ENCODE peak calls at places on chromosomes 3 and 15, in four cellular contexts. J is IMR-90, P is K562, M is GM12878. G is an unnamed sample.

GRCh38 chr3:157695586-157695985 is 192.4 kb upstream of the VEPH1 start:
- DNase-seq in P (no peak), J (no peak), M (no peak), G (no peak)

GRCh38 chr15:62250176-62250575 is 85.1 kb upstream of the C2CD4B start:
- DNase-seq in M (no peak), J (no peak), P (no peak), G (no peak)

GRCh38 chr15:31474059-31474868 is 147.6 kb downstream of the KLF13 start:
- DNase-seq in M (no peak), J (no peak), P (no peak), G (no peak)

GRCh38 chr15:63063164-63063756 is 20.7 kb downstream of the TPM1 start:
- DNase-seq in J (no peak), P (peak; percentile 25), M (no peak), G (peak; percentile 62)

GRCh38 chr3:126944089-126944965 is 38.6 kb upstream of the PLXNA1 start:
- DNase-seq in J (no peak), P (no peak), M (no peak), G (no peak)

GRCh38 chr3:71816141-71816540 is 31.2 kb upstream of the PROK2 start:
- DNase-seq in J (no peak), M (no peak), P (no peak), G (no peak)

GRCh38 chr15:44712108-44713005 is 1.0 kb downstream of the B2M start:
- DNase-seq in J (peak; percentile 87), M (no peak), P (peak; percentile 15), G (peak; percentile 83)

GRCh38 chr3:128337305-128337704 is 129.4 kb downstream of the DNAJB8 start:
- DNase-seq in P (no peak), J (no peak), M (no peak), G (no peak)

GRCh38 chr15:38252481-38253311 is at the start of gene SPRED1:
- DNase-seq in M (no peak), P (peak; percentile 75), J (peak; percentile 48), G (peak; percentile 69)

GRCh38 chr15:33194704-33195261 is at the start of gene FMN1:
- DNase-seq in M (peak; percentile 37), P (peak; percentile 95), J (peak; percentile 84), G (peak; percentile 97)

GRCh38 chr3:168071971-168072645 is 23.6 kb downstream of the GOLIM4 start:
- DNase-seq in P (no peak), J (no peak), M (no peak), G (no peak)

GRCh38 chr3:114879059-114880031 is 267.7 kb downstream of the ZBTB20 start:
- DNase-seq in P (no peak), J (peak; percentile 77), M (peak; percentile 40), G (peak; percentile 16)

GRCh38 chr15:56205061-56205876 is 38.4 kb downstream of the RFX7 start:
- DNase-seq in P (no peak), M (no peak), J (peak; percentile 31), G (peak; percentile 66)

GRCh38 chr15:48811325-48811938 is 563 bp upstream of the CEP152 start:
- DNase-seq in P (peak; percentile 27), M (no peak), J (no peak), G (no peak)

GRCh38 chr3:153601422-153601853 is 439.4 kb downstream of the RAP2B start:
- DNase-seq in P (no peak), M (no peak), J (no peak), G (peak; percentile 67)

GRCh38 chr3:37666618-37667017 is 195.1 kb upstream of the CTDSPL start:
- DNase-seq in P (no peak), M (no peak), J (no peak), G (no peak)

GRCh38 chr3:27353221-27353620 is 16.0 kb downstream of the NEK10 start:
- DNase-seq in J (peak; percentile 15), P (no peak), M (no peak), G (no peak)

GRCh38 chr15:98706986-98707385 is 58.6 kb downstream of the IGF1R start:
- DNase-seq in J (no peak), P (no peak), M (no peak), G (no peak)

GRCh38 chr3:185959609-185960517 is 22.0 kb upstream of the TRA2B start:
- DNase-seq in P (peak; percentile 37), J (peak; percentile 89), M (no peak), G (peak; percentile 7)

GRCh38 chr3:54917862-54918261 is 10.0 kb downstream of the LRTM1 start:
- DNase-seq in M (no peak), J (no peak), P (no peak), G (no peak)

GRCh38 chr15:90291679-90292356 is 26.3 kb downstream of the NGRN start:
- DNase-seq in J (no peak), P (peak; percentile 90), M (no peak), G (no peak)

GRCh38 chr3:145355175-145355574 is 805.8 kb downstream of the PLOD2 start:
- DNase-seq in P (no peak), M (no peak), J (no peak), G (no peak)

GRCh38 chr15:39358441-39359041 is 222.3 kb upstream of the THBS1 start:
- DNase-seq in J (peak; percentile 84), P (peak; percentile 17), M (no peak), G (peak; percentile 97)

GRCh38 chr3:16546186-16547004 is 32.9 kb upstream of the RFTN1 start:
- DNase-seq in J (no peak), P (no peak), M (no peak), G (peak; percentile 4)

GRCh38 chr15:65033659-65034269 is 4.3 kb upstream of the MTFMT start:
- DNase-seq in P (peak; percentile 27), M (no peak), J (peak; percentile 66), G (peak; percentile 38)

GRCh38 chr15:79403501-79403900 is 28.6 kb upstream of the MINAR1 start:
- DNase-seq in J (peak; percentile 67), P (no peak), M (no peak), G (no peak)

GRCh38 chr3:186985713-186986364 is 55.5 kb downstream of the ST6GAL1 start:
- DNase-seq in P (no peak), J (no peak), M (peak; percentile 56), G (no peak)

GRCh38 chr3:138254199-138254598 is 67.1 kb downstream of the ARMC8 start:
- DNase-seq in P (no peak), J (no peak), M (no peak), G (no peak)

GRCh38 chr15:67548862-67549651 is 6.6 kb downstream of the MAP2K5 start:
- DNase-seq in J (no peak), P (no peak), M (no peak), G (no peak)

GRCh38 chr15:25670025-25670554 is 193.0 kb downstream of the ATP10A start:
- DNase-seq in M (no peak), J (peak; percentile 76), P (no peak), G (no peak)

GRCh38 chr3:131083190-131083863 is 56.6 kb downstream of the NEK11 start:
- DNase-seq in J (no peak), P (no peak), M (no peak), G (no peak)

GRCh38 chr15:77821188-77821958 is 188.7 kb upstream of the LINGO1 start:
- DNase-seq in P (peak; percentile 77), M (no peak), J (peak; percentile 47), G (peak; percentile 55)

GRCh38 chr15:50227076-50227475 is 38.5 kb downstream of the HDC start:
- DNase-seq in M (no peak), P (no peak), J (peak; percentile 88), G (no peak)

GRCh38 chr3:148735597-148735996 is 37.9 kb downstream of the AGTR1 start:
- DNase-seq in M (no peak), P (no peak), J (no peak), G (no peak)
- TF ChIP-seq FOS in M (no peak), P (no peak), J (no peak), G (no peak)

GRCh38 chr3:52277972-52278509 is 408 bp downstream of the WDR82 start:
- DNase-seq in M (no peak), P (peak; percentile 65), J (no peak), G (peak; percentile 67)
- TF ChIP-seq CTCF in M (peak; percentile 49), P (peak; percentile 17), J (peak; percentile 17), G (peak; percentile 6)

GRCh38 chr3:89184151-89184550 is 76.7 kb downstream of the EPHA3 start:
- DNase-seq in P (no peak), M (no peak), J (no peak), G (no peak)
- TF ChIP-seq FOS in P (no peak), M (no peak), J (no peak), G (no peak)

GRCh38 chr3:124558898-124559649 is 171.2 kb upstream of the UMPS start:
- DNase-seq in P (no peak), M (no peak), J (peak; percentile 96), G (peak; percentile 91)

GRCh38 chr3:124559650-124560405 is 170.4 kb upstream of the UMPS start:
- DNase-seq in P (peak; percentile 65), J (peak; percentile 83), M (no peak), G (peak; percentile 78)

GRCh38 chr3:124563376-124563775 is 166.9 kb upstream of the UMPS start:
- DNase-seq in J (peak; percentile 36), P (peak; percentile 23), M (no peak), G (no peak)

GRCh38 chr3:124562769-124563168 is 167.5 kb upstream of the UMPS start:
- DNase-seq in M (no peak), J (no peak), P (no peak), G (no peak)

GRCh38 chr3:124560406-124561215 is 169.6 kb upstream of the UMPS start:
- DNase-seq in J (no peak), M (no peak), P (no peak), G (no peak)
- TF ChIP-seq CTCF in J (no peak), M (no peak), P (no peak), G (no peak)

DNA sequence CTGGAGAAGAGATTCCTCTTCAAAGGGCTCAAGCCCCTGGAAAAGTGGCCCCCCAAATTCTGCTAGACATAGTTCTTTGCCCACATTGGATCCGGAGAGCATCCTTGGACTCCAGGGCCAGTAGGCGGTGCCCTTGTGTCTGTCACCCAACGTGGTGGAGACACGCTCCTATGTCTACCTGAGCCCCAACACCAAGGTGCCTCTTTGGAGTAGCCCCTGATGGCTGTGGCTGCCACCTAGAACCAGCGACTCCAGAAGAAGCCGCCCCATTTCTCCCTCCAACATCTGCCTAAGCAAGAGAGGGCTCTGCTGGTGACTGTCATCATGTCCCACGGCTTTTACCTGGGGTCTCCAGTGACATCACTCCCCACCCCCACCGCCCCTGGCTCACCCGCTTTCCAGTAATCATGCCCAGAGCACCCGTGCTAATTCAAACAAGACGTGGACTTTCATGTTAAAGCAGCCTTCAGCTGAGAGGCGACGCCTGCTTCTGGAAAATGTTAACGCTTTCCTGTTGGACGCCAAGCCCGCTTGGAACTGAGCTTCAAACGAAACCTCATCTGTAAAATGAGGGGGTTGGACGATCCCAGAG is 56.9 kb downstream of the ISG20 start:
- DNase-seq in P (no peak), M (no peak), J (no peak), G (no peak)
- TF ChIP-seq FOS in P (no peak), M (no peak), J (no peak), G (no peak)